ENCODE peak calls at places on chromosomes 7 and 10, in eight cellular contexts. C is adrenal gland, B is Peyer's patch, O is testis, G is esophagus squamous epithelium, E is right lobe of liver, Y is HCT116, H is ovary. A is an unnamed sample. For H3K4me1, the result is how much of the 10 kb centered on the place peaks cover.

GRCh38 chr10:133346413-133346812 is 760 bp upstream of the PRAP1 start:
- DNase-seq in C (no peak), B (no peak), O (no peak), G (no peak), E (peak), Y (no peak), H (no peak), A (no peak)

GRCh38 chr7:74453321-74454011 is at the start of gene GTF2IRD1:
- DNase-seq in C (peak), B (peak), O (peak), G (no peak), E (peak), Y (no peak), H (peak), A (no peak)

GRCh38 chr10:76328348-76328747 is 896.9 kb downstream of the LRMDA start:
- DNase-seq in C (no peak), B (no peak), O (no peak), G (no peak), E (no peak), Y (no peak), H (no peak), A (no peak)

GRCh38 chr7:157024716-157025115 is 14.3 kb upstream of the MNX1 start:
- DNase-seq in C (no peak), B (no peak), O (no peak), G (no peak), E (no peak), Y (no peak), H (no peak), A (no peak)

GRCh38 chr7:82428186-82428961 is 15.2 kb downstream of the CACNA2D1 start:
- DNase-seq in C (no peak), B (no peak), O (no peak), G (no peak), E (no peak), Y (no peak), H (no peak), A (no peak)

GRCh38 chr7:69640925-69641594 is 42.8 kb downstream of the AUTS2 start:
- DNase-seq in C (no peak), B (no peak), O (no peak), G (no peak), E (no peak), Y (no peak), H (no peak), A (no peak)

GRCh38 chr7:138880881-138881577 is 83.0 kb upstream of the ATP6V0A4 start:
- DNase-seq in C (peak), B (no peak), O (no peak), G (no peak), E (no peak), Y (no peak), H (no peak), A (no peak)

GRCh38 chr7:127930341-127931328 is 100.6 kb downstream of the LRRC4 start:
- DNase-seq in C (no peak), B (peak), O (no peak), G (no peak), E (no peak), Y (no peak), H (no peak), A (no peak)

GRCh38 chr7:41058986-41059741 is 643.7 kb downstream of the INHBA start:
- DNase-seq in C (no peak), B (no peak), O (no peak), G (no peak), E (no peak), Y (no peak), H (no peak), A (no peak)

GRCh38 chr7:9600974-9601373 is 1167.6 kb downstream of the NXPH1 start:
- DNase-seq in C (no peak), B (no peak), O (no peak), G (no peak), E (peak), Y (no peak), H (no peak), A (no peak)

GRCh38 chr10:48363617-48364355 is 57.3 kb downstream of the MAPK8 start:
- DNase-seq in C (peak), B (no peak), O (peak), G (no peak), E (peak), Y (peak), H (peak), A (no peak)

GRCh38 chr7:117045927-117046710 is 92.8 kb downstream of the ST7 start:
- DNase-seq in C (no peak), B (no peak), O (no peak), G (no peak), E (no peak), Y (no peak), H (no peak), A (no peak)

GRCh38 chr7:1248459-1249131 is 15.9 kb downstream of the UNCX start:
- DNase-seq in C (no peak), B (no peak), O (no peak), G (no peak), E (no peak), Y (no peak), H (no peak), A (no peak)

GRCh38 chr10:4285121-4285520 is 500.1 kb upstream of the KLF6 start:
- DNase-seq in C (no peak), B (no peak), O (no peak), G (no peak), E (no peak), Y (no peak), H (no peak), A (no peak)

GRCh38 chr7:44048031-44048795 is 3.7 kb downstream of the DBNL start:
- DNase-seq in C (no peak), B (no peak), O (no peak), G (no peak), E (peak), Y (no peak), H (no peak), A (peak)

GRCh38 chr7:93964262-93964661 is 39.9 kb downstream of the BET1 start:
- DNase-seq in C (no peak), B (no peak), O (no peak), G (no peak), E (no peak), Y (no peak), H (no peak), A (no peak)

GRCh38 chr7:44962483-44963251 is 16.1 kb downstream of the MYO1G start:
- DNase-seq in C (peak), B (no peak), O (peak), G (no peak), E (no peak), Y (no peak), H (peak), A (no peak)

GRCh38 chr7:27419581-27420177 is 177.1 kb downstream of the EVX1 start:
- DNase-seq in C (no peak), B (no peak), O (no peak), G (no peak), E (no peak), Y (no peak), H (no peak), A (no peak)

GRCh38 chr10:29735628-29736324 is 101.0 kb upstream of the SVIL start:
- DNase-seq in C (peak), B (peak), O (peak), G (peak), E (peak), Y (peak), H (peak), A (no peak)

GRCh38 chr10:18312385-18313145 is 172.3 kb downstream of the CACNB2 start:
- DNase-seq in C (peak), B (no peak), O (peak), G (no peak), E (no peak), Y (peak), H (peak), A (no peak)

GRCh38 chr10:88883443-88883799 is 3.4 kb downstream of the STAMBPL1 start:
- DNase-seq in C (no peak), B (no peak), O (no peak), G (no peak), E (no peak), Y (no peak), H (no peak), A (no peak)

GRCh38 chr7:99128076-99128950 is 15.6 kb downstream of the SMURF1 start:
- DNase-seq in C (no peak), B (no peak), O (no peak), G (no peak), E (no peak), Y (no peak), H (no peak), A (no peak)

GRCh38 chr7:131544021-131544420 is 12.4 kb downstream of the PODXL start:
- DNase-seq in C (no peak), B (no peak), O (no peak), G (no peak), E (no peak), Y (no peak), H (no peak), A (no peak)

GRCh38 chr7:150897502-150898474 is 45.5 kb downstream of the AOC1 start:
- DNase-seq in C (no peak), B (peak), O (no peak), G (no peak), E (no peak), Y (no peak), H (no peak), A (no peak)

GRCh38 chr7:155998328-155998691 is 186.0 kb upstream of the SHH start:
- DNase-seq in C (no peak), B (no peak), O (no peak), G (no peak), E (no peak), Y (no peak), H (no peak), A (no peak)

GRCh38 chr10:42969909-42970308 is 107.0 kb upstream of the RET start:
- DNase-seq in C (no peak), B (no peak), O (no peak), G (no peak), E (no peak), Y (no peak), H (no peak), A (peak)

GRCh38 chr7:133947458-133948044 is 179.6 kb upstream of the LRGUK start:
- DNase-seq in C (no peak), B (no peak), O (no peak), G (no peak), E (no peak), Y (no peak), H (no peak), A (no peak)

GRCh38 chr7:3673524-3673923 is 372.5 kb downstream of the SDK1 start:
- DNase-seq in C (peak), B (peak), O (peak), G (no peak), E (no peak), Y (no peak), H (no peak), A (no peak)

GRCh38 chr7:140084972-140085371 is 22.2 kb upstream of the PARP12 start:
- DNase-seq in C (no peak), B (peak), O (no peak), G (no peak), E (no peak), Y (no peak), H (no peak), A (no peak)

GRCh38 chr7:68587599-68587998 is 1010.7 kb upstream of the AUTS2 start:
- DNase-seq in C (no peak), B (no peak), O (no peak), G (no peak), E (no peak), Y (no peak), H (no peak), A (no peak)

GRCh38 chr10:18615618-18616017 is 35.8 kb downstream of the NSUN6 start:
- DNase-seq in C (no peak), B (no peak), O (no peak), G (no peak), E (no peak), Y (no peak), H (no peak), A (no peak)

GRCh38 chr7:24879281-24879680 is 100.7 kb downstream of the OSBPL3 start:
- DNase-seq in C (no peak), B (no peak), O (no peak), G (no peak), E (no peak), Y (no peak), H (no peak), A (no peak)

GRCh38 chr10:1134156-1134555 is 78.0 kb downstream of the WDR37 start:
- DNase-seq in C (no peak), B (no peak), O (no peak), G (no peak), E (peak), Y (no peak), H (no peak), A (peak)

GRCh38 chr7:138608292-138608691 is 92.9 kb downstream of the SVOPL start:
- DNase-seq in C (no peak), B (no peak), O (no peak), G (no peak), E (no peak), Y (no peak), H (no peak), A (no peak)

GRCh38 chr7:47937711-47938573 is 10.3 kb downstream of the PKD1L1 start:
- DNase-seq in C (no peak), B (peak), O (no peak), G (no peak), E (no peak), Y (no peak), H (no peak), A (peak)

GRCh38 chr7:96708872-96709271 is 774 bp downstream of the SEM1 start:
- DNase-seq in C (no peak), B (no peak), O (no peak), G (no peak), E (no peak), Y (no peak), H (no peak), A (no peak)

GRCh38 chr10:93745411-93746065 is 12.2 kb upstream of the LGI1 start:
- DNase-seq in C (peak), B (no peak), O (no peak), G (no peak), E (peak), Y (no peak), H (no peak), A (no peak)

GRCh38 chr7:20417260-20417659 is 86.6 kb downstream of the ITGB8 start:
- DNase-seq in C (peak), B (no peak), O (no peak), G (no peak), E (no peak), Y (no peak), H (no peak), A (no peak)

GRCh38 chr10:97011397-97011796 is 174.4 kb downstream of the SLIT1 start:
- DNase-seq in C (no peak), B (no peak), O (no peak), G (no peak), E (no peak), Y (no peak), H (no peak), A (no peak)

GRCh38 chr7:150784120-150784736 is 15.9 kb downstream of the TMEM176B start:
- DNase-seq in C (no peak), B (no peak), O (peak), G (no peak), E (peak), Y (no peak), H (no peak), A (no peak)

DNA sequence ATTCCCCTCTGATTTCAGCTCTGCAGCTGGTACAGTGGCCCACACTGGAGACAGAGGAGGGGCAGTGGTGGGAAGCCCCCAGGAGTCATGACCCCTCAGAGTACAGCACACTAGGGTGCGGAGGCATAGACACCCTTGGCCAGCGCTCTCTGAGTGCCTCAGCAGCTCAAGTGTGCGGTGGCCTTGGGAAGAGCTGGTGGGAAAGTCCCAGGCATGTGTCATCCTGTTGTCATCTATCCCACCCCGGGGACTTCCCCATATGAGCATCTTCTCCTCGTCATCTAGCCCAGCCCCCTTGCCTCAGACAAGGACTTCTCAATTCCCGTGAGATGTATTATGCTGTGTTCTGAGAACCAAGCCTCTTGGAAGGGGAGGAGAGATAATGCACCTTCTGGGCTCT is 15.6 kb upstream of the PPIF start:
- DNase-seq in C (peak), B (peak), O (peak), G (no peak), E (no peak), Y (no peak), H (no peak), A (no peak)
- TF ChIP-seq POLR2A in C (no peak), B (no peak), O (no peak), G (no peak), E (no peak), Y (no peak), H (no peak), A (no peak)

DNA sequence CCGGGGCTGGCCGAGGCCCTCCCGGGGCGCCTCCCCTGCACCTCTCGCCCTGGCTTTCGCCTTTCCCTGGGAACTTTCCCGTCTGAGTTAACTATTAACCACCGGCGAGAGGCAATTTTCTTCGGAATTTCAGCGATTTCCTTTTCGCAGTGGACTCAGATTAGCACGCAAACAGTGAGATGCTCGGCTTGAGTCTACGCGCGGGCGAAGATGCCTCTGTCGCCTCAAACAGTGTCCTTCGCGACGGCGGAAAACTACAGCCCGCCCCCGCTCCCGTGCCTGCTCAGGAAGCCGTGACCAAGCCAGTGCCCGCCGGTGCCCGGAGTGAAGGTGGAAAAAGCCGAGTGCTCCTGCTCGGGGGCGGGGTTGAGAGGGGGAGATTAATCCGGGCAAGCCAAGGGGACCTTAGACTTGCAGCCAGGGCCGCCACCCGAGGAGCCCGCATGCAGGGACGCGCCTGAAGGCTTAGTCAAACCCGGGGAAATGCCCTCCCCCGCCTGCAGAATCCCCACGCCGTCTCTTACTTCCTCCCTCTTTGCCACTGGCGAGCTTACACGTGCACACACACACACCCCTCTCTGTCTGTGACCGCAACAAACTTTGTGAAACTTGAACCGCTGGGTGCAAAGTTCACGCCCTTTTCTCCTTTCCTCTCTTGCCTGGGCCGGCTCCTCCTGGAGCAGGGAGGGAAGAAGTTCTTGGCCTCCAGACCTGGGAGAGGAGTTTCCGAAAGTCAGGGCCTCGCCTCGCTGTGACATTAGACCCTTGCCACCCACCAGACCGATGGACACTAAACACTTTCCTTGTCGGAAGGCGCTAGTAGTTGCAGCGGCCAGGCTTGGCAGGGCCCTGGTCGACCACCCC is 14.4 kb upstream of the PAX2 start:
- DNase-seq in C (peak), B (no peak), O (peak), G (no peak), E (no peak), Y (no peak), H (no peak), A (no peak)
- H3K27ac ChIP-seq in C (no peak), B (no peak), O (no peak), G (no peak), E (no peak), Y (peak), H (no peak), A (no peak)

GRCh38 chr10:124323145-124323725 is 95.5 kb downstream of the OAT start:
- DNase-seq in C (no peak), B (no peak), O (no peak), G (no peak), E (peak), Y (no peak), H (no peak), A (no peak)

GRCh38 chr10:124324451-124324850 is 94.3 kb downstream of the OAT start:
- DNase-seq in C (no peak), B (no peak), O (no peak), G (no peak), E (peak), Y (no peak), H (no peak), A (no peak)

GRCh38 chr10:124324856-124325657 is 93.7 kb downstream of the OAT start:
- DNase-seq in C (no peak), B (no peak), O (no peak), G (no peak), E (peak), Y (no peak), H (no peak), A (no peak)

GRCh38 chr10:124322191-124322980 is 96.3 kb downstream of the OAT start:
- DNase-seq in C (no peak), B (no peak), O (no peak), G (no peak), E (peak), Y (no peak), H (no peak), A (peak)

DNA sequence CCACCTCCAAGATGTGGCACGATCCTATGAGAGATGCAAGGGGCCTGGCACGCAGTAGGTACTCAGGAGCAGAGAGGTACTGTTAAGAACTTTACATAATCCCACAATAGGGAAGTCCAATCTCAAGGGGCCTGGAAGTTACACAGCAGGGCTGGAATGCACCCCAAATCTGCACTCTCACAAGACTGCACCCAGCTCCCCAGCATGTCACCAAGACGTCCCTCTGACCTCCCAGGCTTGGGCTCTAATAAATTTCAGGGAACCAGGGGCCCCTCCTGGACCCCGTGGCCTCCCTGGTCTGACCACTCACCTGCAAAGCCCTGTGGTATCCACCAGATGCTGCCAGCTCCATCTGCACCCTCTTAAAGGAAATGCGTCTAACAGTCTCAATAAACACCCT is 94.9 kb downstream of the OAT start:
- DNase-seq in C (no peak), B (no peak), O (no peak), G (no peak), E (peak), Y (no peak), H (no peak), A (no peak)
- H3K4me1 ChIP-seq in C (under half), B (under half), O (under half), G (under half), E (under half), Y (under half), H (under half), A (under half)

DNA sequence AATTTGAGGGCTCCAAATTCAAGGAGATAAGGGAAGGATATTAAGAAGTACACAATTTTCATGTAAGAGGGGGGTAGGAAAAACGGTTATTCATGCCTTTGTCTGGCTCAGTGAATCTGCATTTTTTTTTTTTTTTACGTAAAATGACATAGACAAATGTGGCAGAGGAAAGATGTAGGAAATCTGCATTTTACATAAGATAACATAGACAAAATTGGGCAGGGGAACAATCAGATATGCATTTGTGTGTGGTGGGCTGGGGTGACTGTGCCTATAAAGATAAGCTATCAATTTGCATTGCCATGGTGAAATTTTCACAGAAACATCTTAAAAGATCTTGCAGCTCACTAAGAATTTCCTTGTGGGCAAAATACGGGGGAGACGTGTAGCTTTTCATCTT is 92.7 kb upstream of the GPR141 start:
- DNase-seq in C (no peak), B (no peak), O (no peak), G (no peak), E (no peak), Y (no peak), H (no peak), A (no peak)
- TF ChIP-seq POLR2A in C (no peak), B (no peak), O (no peak), G (no peak), E (no peak), Y (no peak), H (no peak), A (no peak)

A was measured in vagina.